ENCODE peak calls at places on chromosomes 4 and X, in eight cellular contexts. One of them, this sample, is unnamed. For H3K27me3, the result is how much of the 10 kb centered on the place peaks cover.

GRCh38 chr4:48137766-48138349 is 3.8 kb upstream of the TXK start:
- DNase-seq in tibial artery: no peak
- DNase-seq in aorta: no peak
- DNase-seq in HepG2: no peak
- DNase-seq in GM23248: no peak
- DNase-seq in ovary: no peak
- DNase-seq in right atrium auricular region: no peak
- DNase-seq in GM23338: no peak
- DNase-seq in this sample: no peak

GRCh38 chrX:10045327-10046000 is 78.3 kb downstream of the CLDN34 start:
- DNase-seq in tibial artery: peak
- DNase-seq in aorta: peak
- DNase-seq in HepG2: no peak
- DNase-seq in GM23248: no peak
- DNase-seq in ovary: peak
- DNase-seq in right atrium auricular region: peak
- DNase-seq in GM23338: no peak
- DNase-seq in this sample: no peak

GRCh38 chrX:119935215-119935893 is 8.2 kb downstream of the NKAP start:
- DNase-seq in tibial artery: no peak
- DNase-seq in aorta: no peak
- DNase-seq in HepG2: peak
- DNase-seq in GM23248: no peak
- DNase-seq in ovary: no peak
- DNase-seq in right atrium auricular region: no peak
- DNase-seq in GM23338: no peak
- DNase-seq in this sample: no peak

GRCh38 chrX:80513620-80514019 is 93.4 kb downstream of the TENT5D start:
- DNase-seq in tibial artery: no peak
- DNase-seq in aorta: no peak
- DNase-seq in HepG2: no peak
- DNase-seq in GM23248: no peak
- DNase-seq in ovary: no peak
- DNase-seq in right atrium auricular region: no peak
- DNase-seq in GM23338: peak
- DNase-seq in this sample: no peak

GRCh38 chr4:103244251-103244650 is 46.1 kb upstream of the CENPE start:
- DNase-seq in tibial artery: no peak
- DNase-seq in aorta: no peak
- DNase-seq in HepG2: no peak
- DNase-seq in GM23248: peak
- DNase-seq in ovary: no peak
- DNase-seq in right atrium auricular region: no peak
- DNase-seq in GM23338: no peak
- DNase-seq in this sample: no peak

GRCh38 chrX:110044531-110045249 is 41.8 kb downstream of the TMEM164 start:
- DNase-seq in tibial artery: no peak
- DNase-seq in aorta: no peak
- DNase-seq in HepG2: no peak
- DNase-seq in GM23248: no peak
- DNase-seq in ovary: no peak
- DNase-seq in right atrium auricular region: no peak
- DNase-seq in GM23338: no peak
- DNase-seq in this sample: no peak

GRCh38 chr4:156190606-156191005 is 236.9 kb upstream of the CTSO start:
- DNase-seq in tibial artery: no peak
- DNase-seq in aorta: no peak
- DNase-seq in HepG2: no peak
- DNase-seq in GM23248: peak
- DNase-seq in ovary: no peak
- DNase-seq in right atrium auricular region: no peak
- DNase-seq in GM23338: no peak
- DNase-seq in this sample: no peak

GRCh38 chr4:84800256-84800655 is 166.2 kb downstream of the WDFY3 start:
- DNase-seq in tibial artery: no peak
- DNase-seq in aorta: no peak
- DNase-seq in HepG2: no peak
- DNase-seq in GM23248: peak
- DNase-seq in ovary: no peak
- DNase-seq in right atrium auricular region: no peak
- DNase-seq in GM23338: no peak
- DNase-seq in this sample: no peak

GRCh38 chr4:100462206-100462605 is 55.6 kb downstream of the EMCN start:
- DNase-seq in tibial artery: no peak
- DNase-seq in aorta: no peak
- DNase-seq in HepG2: no peak
- DNase-seq in GM23248: peak
- DNase-seq in ovary: no peak
- DNase-seq in right atrium auricular region: no peak
- DNase-seq in GM23338: no peak
- DNase-seq in this sample: no peak

GRCh38 chr4:110139106-110139505 is 59.3 kb downstream of the ELOVL6 start:
- DNase-seq in tibial artery: no peak
- DNase-seq in aorta: no peak
- DNase-seq in HepG2: no peak
- DNase-seq in GM23248: no peak
- DNase-seq in ovary: no peak
- DNase-seq in right atrium auricular region: no peak
- DNase-seq in GM23338: no peak
- DNase-seq in this sample: no peak

GRCh38 chr4:100823993-100824323 is 306.1 kb upstream of the EMCN start:
- DNase-seq in tibial artery: no peak
- DNase-seq in aorta: no peak
- DNase-seq in HepG2: no peak
- DNase-seq in GM23248: no peak
- DNase-seq in ovary: no peak
- DNase-seq in right atrium auricular region: no peak
- DNase-seq in GM23338: no peak
- DNase-seq in this sample: no peak

GRCh38 chrX:19137064-19137463 is 14.8 kb upstream of the ADGRG2 start:
- DNase-seq in tibial artery: no peak
- DNase-seq in aorta: no peak
- DNase-seq in HepG2: no peak
- DNase-seq in GM23248: peak
- DNase-seq in ovary: no peak
- DNase-seq in right atrium auricular region: no peak
- DNase-seq in GM23338: no peak
- DNase-seq in this sample: no peak

GRCh38 chrX:15465896-15466651 is 27.1 kb downstream of the PIR start:
- DNase-seq in tibial artery: no peak
- DNase-seq in aorta: no peak
- DNase-seq in HepG2: no peak
- DNase-seq in GM23248: peak
- DNase-seq in ovary: no peak
- DNase-seq in right atrium auricular region: no peak
- DNase-seq in GM23338: peak
- DNase-seq in this sample: no peak

GRCh38 chr4:35684755-35685154 is 559.6 kb downstream of the ARAP2 start:
- DNase-seq in tibial artery: no peak
- DNase-seq in aorta: no peak
- DNase-seq in HepG2: no peak
- DNase-seq in GM23248: no peak
- DNase-seq in ovary: no peak
- DNase-seq in right atrium auricular region: no peak
- DNase-seq in GM23338: no peak
- DNase-seq in this sample: no peak

GRCh38 chrX:104098151-104098808 is 14.0 kb upstream of the ZCCHC18 start:
- DNase-seq in tibial artery: no peak
- DNase-seq in aorta: no peak
- DNase-seq in HepG2: peak
- DNase-seq in GM23248: peak
- DNase-seq in ovary: no peak
- DNase-seq in right atrium auricular region: no peak
- DNase-seq in GM23338: peak
- DNase-seq in this sample: peak

GRCh38 chr4:99205104-99205979 is 13.7 kb downstream of the ADH6 start:
- DNase-seq in tibial artery: peak
- DNase-seq in aorta: no peak
- DNase-seq in HepG2: peak
- DNase-seq in GM23248: peak
- DNase-seq in ovary: no peak
- DNase-seq in right atrium auricular region: peak
- DNase-seq in GM23338: peak
- DNase-seq in this sample: no peak

GRCh38 chr4:14667624-14668295 is 334.5 kb upstream of the CPEB2 start:
- DNase-seq in tibial artery: no peak
- DNase-seq in aorta: no peak
- DNase-seq in HepG2: no peak
- DNase-seq in GM23248: no peak
- DNase-seq in ovary: no peak
- DNase-seq in right atrium auricular region: no peak
- DNase-seq in GM23338: no peak
- DNase-seq in this sample: no peak

GRCh38 chrX:129654652-129655546 is at the start of gene APLN:
- DNase-seq in tibial artery: peak
- DNase-seq in aorta: peak
- DNase-seq in HepG2: no peak
- DNase-seq in GM23248: peak
- DNase-seq in ovary: peak
- DNase-seq in right atrium auricular region: peak
- DNase-seq in GM23338: peak
- DNase-seq in this sample: peak

GRCh38 chr4:90030953-90031352 is 96.2 kb upstream of the CCSER1 start:
- DNase-seq in tibial artery: no peak
- DNase-seq in aorta: no peak
- DNase-seq in HepG2: no peak
- DNase-seq in GM23248: no peak
- DNase-seq in ovary: no peak
- DNase-seq in right atrium auricular region: no peak
- DNase-seq in GM23338: peak
- DNase-seq in this sample: no peak

GRCh38 chr4:128862608-128863313 is 53.3 kb downstream of the JADE1 start:
- DNase-seq in tibial artery: no peak
- DNase-seq in aorta: no peak
- DNase-seq in HepG2: no peak
- DNase-seq in GM23248: no peak
- DNase-seq in ovary: no peak
- DNase-seq in right atrium auricular region: no peak
- DNase-seq in GM23338: no peak
- DNase-seq in this sample: no peak

GRCh38 chr4:8725071-8725841 is 132.7 kb downstream of the CPZ start:
- DNase-seq in tibial artery: peak
- DNase-seq in aorta: peak
- DNase-seq in HepG2: no peak
- DNase-seq in GM23248: no peak
- DNase-seq in ovary: peak
- DNase-seq in right atrium auricular region: no peak
- DNase-seq in GM23338: peak
- DNase-seq in this sample: peak

DNA sequence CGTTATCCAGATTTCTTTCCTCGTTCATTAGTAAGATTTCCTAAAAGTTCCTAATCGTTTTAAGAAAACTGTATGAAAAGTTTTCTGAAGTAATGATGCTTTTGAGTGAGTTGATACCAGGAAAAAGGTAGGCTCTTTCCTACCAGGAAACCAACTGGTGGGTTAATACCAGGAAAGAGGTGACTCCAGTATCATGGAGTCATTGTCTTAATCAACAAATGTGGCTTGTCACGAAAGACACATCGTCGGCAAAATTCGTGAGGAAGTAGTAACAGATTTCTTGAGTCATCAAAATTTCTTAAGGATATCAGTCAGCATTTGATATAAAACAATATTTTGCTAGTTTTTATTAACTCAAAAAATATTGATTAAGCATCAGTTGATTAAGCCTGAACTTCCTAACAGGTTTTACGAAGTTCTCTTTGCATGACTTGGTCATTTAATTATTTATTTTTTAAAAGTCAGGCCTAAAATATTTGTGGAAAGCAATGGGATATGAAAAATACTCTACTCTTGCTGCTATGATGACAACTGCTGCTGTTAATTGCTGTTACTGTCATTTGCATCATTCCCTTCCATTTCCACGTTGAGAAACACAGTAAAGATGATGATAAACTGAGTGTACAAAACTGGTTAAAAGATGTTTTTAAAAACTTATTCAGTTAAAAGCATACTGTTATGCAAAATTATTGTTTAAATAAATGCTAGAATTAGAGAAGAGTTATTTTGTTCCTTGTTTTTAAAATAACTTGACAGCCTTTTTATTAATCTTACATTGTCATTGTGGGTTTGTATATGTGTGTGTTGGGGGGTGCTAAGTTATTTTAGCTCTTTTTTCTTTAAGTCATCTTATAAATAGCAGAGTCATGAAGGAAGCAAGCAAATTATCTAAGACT is 3.2 kb upstream of the PPBP start:
- DNase-seq in tibial artery: no peak
- DNase-seq in aorta: no peak
- DNase-seq in HepG2: no peak
- DNase-seq in GM23248: no peak
- DNase-seq in ovary: no peak
- DNase-seq in right atrium auricular region: no peak
- DNase-seq in GM23338: no peak
- DNase-seq in this sample: no peak
- H3K4me3 ChIP-seq in tibial artery: no peak
- H3K4me3 ChIP-seq in aorta: no peak
- H3K4me3 ChIP-seq in HepG2: no peak
- H3K4me3 ChIP-seq in GM23248: no peak
- H3K4me3 ChIP-seq in ovary: no peak
- H3K4me3 ChIP-seq in right atrium auricular region: no peak
- H3K4me3 ChIP-seq in GM23338: no peak
- H3K4me3 ChIP-seq in this sample: no peak

GRCh38 chr4:175051974-175052373 is 133.8 kb downstream of the ADAM29 start:
- DNase-seq in tibial artery: no peak
- DNase-seq in aorta: no peak
- DNase-seq in HepG2: no peak
- DNase-seq in GM23248: no peak
- DNase-seq in ovary: no peak
- DNase-seq in right atrium auricular region: no peak
- DNase-seq in GM23338: no peak
- DNase-seq in this sample: no peak
- H3K27ac ChIP-seq in tibial artery: no peak
- H3K27ac ChIP-seq in aorta: no peak
- H3K27ac ChIP-seq in HepG2: no peak
- H3K27ac ChIP-seq in GM23248: no peak
- H3K27ac ChIP-seq in ovary: no peak
- H3K27ac ChIP-seq in right atrium auricular region: no peak
- H3K27ac ChIP-seq in GM23338: no peak
- H3K27ac ChIP-seq in this sample: no peak

DNA sequence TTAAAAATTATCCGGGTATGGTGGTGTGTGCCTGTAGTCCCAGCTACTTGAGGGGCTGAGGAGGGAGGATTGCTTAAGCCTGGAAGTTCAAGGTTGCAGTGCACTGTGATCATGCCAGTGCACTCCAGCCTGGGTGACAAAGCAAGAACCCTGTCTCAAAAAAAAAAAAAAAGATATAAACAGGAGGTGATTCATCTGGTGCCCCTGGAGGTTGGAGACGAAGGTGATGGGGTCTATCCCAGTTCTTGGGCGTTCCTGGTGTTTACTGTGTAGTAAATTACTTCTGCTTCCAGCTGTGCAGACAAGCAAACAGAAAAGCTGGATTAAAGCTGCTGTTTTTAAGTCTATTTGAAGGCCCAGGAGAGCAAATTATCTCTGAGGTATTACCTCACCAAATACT is 19.9 kb downstream of the GPKOW start:
- DNase-seq in tibial artery: no peak
- DNase-seq in aorta: no peak
- DNase-seq in HepG2: peak
- DNase-seq in GM23248: no peak
- DNase-seq in ovary: no peak
- DNase-seq in right atrium auricular region: no peak
- DNase-seq in GM23338: no peak
- DNase-seq in this sample: no peak
- H3K27me3 ChIP-seq in tibial artery: under half
- H3K27me3 ChIP-seq in aorta: under half
- H3K27me3 ChIP-seq in HepG2: under half
- H3K27me3 ChIP-seq in GM23248: under half
- H3K27me3 ChIP-seq in ovary: under half
- H3K27me3 ChIP-seq in right atrium auricular region: under half
- H3K27me3 ChIP-seq in GM23338: under half
- H3K27me3 ChIP-seq in this sample: under half

GRCh38 chrX:136148391-136148790 is 1.1 kb downstream of the FHL1 start:
- DNase-seq in tibial artery: no peak
- DNase-seq in aorta: no peak
- DNase-seq in HepG2: no peak
- DNase-seq in GM23248: no peak
- DNase-seq in ovary: no peak
- DNase-seq in right atrium auricular region: no peak
- DNase-seq in GM23338: peak
- DNase-seq in this sample: no peak
- H3K4me3 ChIP-seq in tibial artery: peak
- H3K4me3 ChIP-seq in aorta: peak
- H3K4me3 ChIP-seq in HepG2: no peak
- H3K4me3 ChIP-seq in GM23248: peak
- H3K4me3 ChIP-seq in ovary: peak
- H3K4me3 ChIP-seq in right atrium auricular region: peak
- H3K4me3 ChIP-seq in GM23338: peak
- H3K4me3 ChIP-seq in this sample: peak